ENCODE peak calls at places on chromosomes 12 and 14, in seven cellular contexts. X is left ventricle myocardium inferior; S is SW 1271; L is SK-MEL-5; Z is CD8-positive, alpha-beta memory T cell; B is GM10248; Y is germinal center. T is an unnamed sample.

GRCh38 chr14:92323031-92323915 is at the start of gene SLC24A4:
- DNase-seq in B (peak), Y (peak), L (no peak), X (no peak), S (no peak), Z (no peak), T (no peak)

GRCh38 chr12:42779186-42779859 is 189.8 kb upstream of the PRICKLE1 start:
- DNase-seq in X (no peak), Z (no peak), Y (no peak), S (no peak), L (peak), B (no peak), T (no peak)

GRCh38 chr14:74400328-74400727 is 25.7 kb downstream of the SYNDIG1L start:
- DNase-seq in S (peak), Y (no peak), X (no peak), B (no peak), Z (no peak), L (peak), T (no peak)

GRCh38 chr12:28446031-28446430 is 255.8 kb downstream of the CCDC91 start:
- DNase-seq in S (no peak), Y (no peak), Z (no peak), L (no peak), B (no peak), X (no peak), T (no peak)

GRCh38 chr12:107326237-107326636 is 232.9 kb upstream of the CRY1 start:
- DNase-seq in B (no peak), X (no peak), Z (no peak), S (no peak), L (no peak), Y (no peak), T (no peak)

GRCh38 chr14:22391908-22392307 is 197.1 kb downstream of the DAD1 start:
- DNase-seq in L (peak), Z (no peak), X (peak), B (peak), S (no peak), Y (peak), T (no peak)

GRCh38 chr12:9115731-9116689 is at the start of gene A2M:
- DNase-seq in Z (no peak), B (no peak), X (no peak), L (peak), Y (no peak), S (no peak), T (no peak)

GRCh38 chr14:57391609-57392195 is 1.3 kb downstream of the NAA30 start:
- DNase-seq in L (no peak), B (no peak), S (no peak), Z (no peak), Y (no peak), X (no peak), T (no peak)

GRCh38 chr14:61322799-61323290 is 1.5 kb downstream of the PRKCH start:
- DNase-seq in S (no peak), Z (no peak), Y (no peak), X (no peak), L (peak), B (no peak), T (peak)

GRCh38 chr14:52640137-52640536 is 55.2 kb downstream of the ERO1A start:
- DNase-seq in S (no peak), L (no peak), B (no peak), Z (no peak), Y (no peak), X (no peak), T (no peak)

GRCh38 chr14:35669782-35670181 is 135.8 kb downstream of the INSM2 start:
- DNase-seq in X (no peak), B (peak), Z (no peak), Y (no peak), L (no peak), S (no peak), T (no peak)

GRCh38 chr12:114306646-114307045 is 99.3 kb downstream of the TBX5 start:
- DNase-seq in X (no peak), B (no peak), S (no peak), Y (no peak), L (no peak), Z (no peak), T (no peak)

GRCh38 chr12:132444957-132445883 is 44.7 kb upstream of the FBRSL1 start:
- DNase-seq in Y (peak), B (peak), S (no peak), Z (peak), L (no peak), X (peak), T (peak)

GRCh38 chr14:28975084-28975483 is 208.5 kb downstream of the FOXG1 start:
- DNase-seq in Y (no peak), X (no peak), L (no peak), Z (no peak), S (no peak), B (no peak), T (no peak)

GRCh38 chr14:51488569-51489220 is 163.0 kb upstream of the FRMD6 start:
- DNase-seq in Y (no peak), B (no peak), L (no peak), Z (no peak), X (no peak), S (no peak), T (no peak)

GRCh38 chr14:25953532-25954144 is 644.2 kb downstream of the NOVA1 start:
- DNase-seq in B (no peak), S (no peak), Y (no peak), Z (no peak), X (no peak), L (no peak), T (no peak)

GRCh38 chr14:92540472-92541048 is 27.0 kb downstream of the RIN3 start:
- DNase-seq in Z (no peak), X (peak), B (no peak), Y (no peak), S (peak), L (peak), T (no peak)

GRCh38 chr12:65496617-65497016 is 218.1 kb downstream of the MSRB3 start:
- DNase-seq in B (no peak), L (no peak), X (peak), Y (no peak), S (no peak), Z (no peak), T (no peak)

GRCh38 chr12:119683413-119683812 is 15.5 kb downstream of the PRKAB1 start:
- DNase-seq in B (no peak), Z (no peak), S (no peak), X (no peak), Y (no peak), L (no peak), T (no peak)

GRCh38 chr12:42482086-42482819 is 107.3 kb downstream of the PRICKLE1 start:
- DNase-seq in Y (no peak), Z (no peak), S (no peak), X (peak), L (peak), B (no peak), T (no peak)

GRCh38 chr14:42224053-42224888 is 617.6 kb downstream of the LRFN5 start:
- DNase-seq in S (no peak), X (peak), B (peak), L (peak), Y (peak), Z (no peak), T (no peak)

GRCh38 chr14:76772300-76773187 is 11.3 kb downstream of the VASH1 start:
- DNase-seq in L (no peak), Y (no peak), B (no peak), X (peak), S (no peak), Z (no peak), T (no peak)

GRCh38 chr12:75908961-75909699 is 122.4 kb downstream of the PHLDA1 start:
- DNase-seq in X (peak), S (no peak), B (no peak), Y (no peak), Z (no peak), L (peak), T (no peak)

GRCh38 chr12:7303230-7303629 is 642 bp upstream of the ACSM4 start:
- DNase-seq in B (no peak), S (no peak), X (no peak), L (no peak), Z (no peak), Y (no peak), T (no peak)

GRCh38 chr14:60311417-60311816 is 62.4 kb downstream of the PPM1A start:
- DNase-seq in B (no peak), X (no peak), Y (no peak), Z (no peak), S (no peak), L (peak), T (no peak)

GRCh38 chr12:3420693-3421092 is 70.3 kb upstream of the PRMT8 start:
- DNase-seq in Z (no peak), Y (no peak), B (no peak), X (no peak), L (no peak), S (no peak), T (no peak)

GRCh38 chr14:23639891-23640523 is 3.8 kb downstream of the DHRS2 start:
- DNase-seq in X (no peak), S (no peak), Z (no peak), L (no peak), B (peak), Y (no peak), T (no peak)

GRCh38 chr12:52903285-52903854 is 1.5 kb downstream of the KRT8 start:
- DNase-seq in Y (peak), L (no peak), X (peak), Z (peak), B (peak), S (no peak), T (peak)

GRCh38 chr12:71014180-71014785 is 93.7 kb upstream of the PTPRR start:
- DNase-seq in L (peak), B (no peak), Z (no peak), X (no peak), S (no peak), Y (no peak), T (no peak)

GRCh38 chr12:57129311-57130288 is 1.3 kb downstream of the LRP1 start:
- DNase-seq in S (no peak), B (no peak), X (no peak), Y (no peak), Z (no peak), L (no peak), T (no peak)

GRCh38 chr12:57627504-57628279 is 5.3 kb downstream of the B4GALNT1 start:
- DNase-seq in S (no peak), Z (no peak), B (no peak), L (no peak), X (no peak), Y (no peak), T (no peak)

GRCh38 chr12:120783197-120783596 is 57.6 kb downstream of the ACADS start:
- DNase-seq in Z (no peak), L (peak), S (peak), Y (no peak), B (no peak), X (no peak), T (peak)

GRCh38 chr12:195951-196350 is 18.0 kb downstream of the SLC6A12 start:
- DNase-seq in L (no peak), Y (no peak), S (no peak), B (no peak), X (no peak), Z (no peak), T (no peak)

GRCh38 chr12:97482153-97482693 is 19.6 kb downstream of the RMST start:
- DNase-seq in Z (no peak), L (no peak), X (no peak), S (no peak), B (no peak), Y (no peak), T (no peak)

GRCh38 chr14:51490205-51490604 is 161.5 kb upstream of the FRMD6 start:
- DNase-seq in B (no peak), L (no peak), X (no peak), Y (no peak), Z (no peak), S (no peak), T (no peak)

GRCh38 chr12:68932123-68932700 is 759 bp downstream of the CPM start:
- DNase-seq in X (no peak), Z (no peak), Y (peak), B (peak), S (no peak), L (no peak), T (no peak)

GRCh38 chr12:26126340-26127284 is 1.8 kb upstream of the BHLHE41 start:
- DNase-seq in S (peak), Y (peak), B (peak), L (peak), Z (no peak), X (peak), T (no peak)

GRCh38 chr12:57632369-57632897 is 568 bp downstream of the B4GALNT1 start:
- DNase-seq in S (no peak), X (no peak), Z (no peak), L (no peak), Y (peak), B (peak), T (peak)

GRCh38 chr14:95204705-95205104 is 47.4 kb upstream of the DICER1 start:
- DNase-seq in X (no peak), L (no peak), B (no peak), Y (no peak), Z (no peak), S (no peak), T (no peak)